ENCODE peak calls at places on chromosomes 11 and 22, in six cellular contexts. L is HTR-8/SVneo; U is stimulated activated CD8-positive, alpha-beta memory T cell treated with anti-CD3 and anti-CD28 coated beads, Interleukin-15, amount 100 ng/mL, for 24 hours; W is GM04504; A is endothelial cell; C is foreskin keratinocyte. G is an unnamed sample.

GRCh38 chr11:92663539-92663938 is 305.9 kb upstream of the MTNR1B start:
- DNase-seq in C (no peak), W (no peak), L (no peak), A (no peak), U (no peak), G (no peak)

GRCh38 chr11:68099474-68100405 is 21.4 kb downstream of the CHKA start:
- DNase-seq in A (no peak), W (no peak), U (no peak), L (no peak), C (no peak), G (no peak)

GRCh38 chr11:123351375-123351774 is 78.7 kb upstream of the GRAMD1B start:
- DNase-seq in C (no peak), W (no peak), L (no peak), U (no peak), A (no peak), G (no peak)

GRCh38 chr11:77191823-77192495 is 63.9 kb downstream of the MYO7A start:
- DNase-seq in L (peak; percentile 69), A (peak; percentile 86), U (no peak), C (peak; percentile 80), W (no peak), G (peak; percentile 89)

GRCh38 chr11:73188301-73188700 is 29.8 kb upstream of the P2RY2 start:
- DNase-seq in A (no peak), U (no peak), C (no peak), L (no peak), W (no peak), G (no peak)

GRCh38 chr11:128708660-128709059 is 14.8 kb downstream of the FLI1 start:
- DNase-seq in C (no peak), U (no peak), L (no peak), A (no peak), W (no peak), G (no peak)

GRCh38 chr22:37639070-37639760 is at the start of gene SH3BP1:
- DNase-seq in A (peak; percentile 50), U (no peak), W (no peak), L (peak; percentile 51), C (no peak), G (no peak)

GRCh38 chr11:87259731-87260130 is 222.0 kb downstream of the TMEM135 start:
- DNase-seq in L (no peak), C (no peak), U (no peak), W (no peak), A (no peak), G (no peak)

GRCh38 chr11:2987881-2988280 is 4.2 kb downstream of the NAP1L4 start:
- DNase-seq in A (no peak), U (no peak), L (no peak), C (no peak), W (no peak), G (no peak)

GRCh38 chr11:102309621-102310541 is 7.4 kb upstream of the BIRC3 start:
- DNase-seq in W (no peak), C (no peak), A (no peak), U (no peak), L (no peak), G (no peak)

GRCh38 chr11:80417681-80418080 is 976.9 kb upstream of the TENM4 start:
- DNase-seq in L (no peak), W (no peak), U (no peak), A (no peak), C (no peak), G (no peak)

GRCh38 chr11:96741068-96741467 is 351.3 kb downstream of the JRKL start:
- DNase-seq in C (no peak), A (no peak), U (no peak), L (no peak), W (no peak), G (no peak)

GRCh38 chr22:44158766-44159165 is 22.0 kb upstream of the PARVG start:
- DNase-seq in U (no peak), W (no peak), C (no peak), L (no peak), A (no peak), G (no peak)

GRCh38 chr11:22460181-22460580 is 122.0 kb downstream of the SLC17A6 start:
- DNase-seq in W (no peak), U (no peak), C (peak; percentile 85), A (no peak), L (no peak), G (no peak)

GRCh38 chr22:39723463-39723862 is 152.9 kb downstream of the CACNA1I start:
- DNase-seq in C (no peak), U (no peak), L (no peak), W (no peak), A (no peak), G (no peak)

GRCh38 chr22:37563153-37564081 is 3.1 kb downstream of the CDC42EP1 start:
- DNase-seq in L (peak; percentile 56), A (no peak), U (no peak), W (peak; percentile 90), C (peak; percentile 73), G (peak; percentile 35)

GRCh38 chr11:11836676-11837231 is 5.0 kb upstream of the USP47 start:
- DNase-seq in U (no peak), A (no peak), L (no peak), C (no peak), W (no peak), G (no peak)

GRCh38 chr11:93253111-93253510 is 55.3 kb upstream of the SLC36A4 start:
- DNase-seq in L (no peak), U (no peak), C (no peak), A (no peak), W (no peak), G (no peak)

GRCh38 chr11:123517559-123518364 is 87.7 kb downstream of the GRAMD1B start:
- DNase-seq in A (no peak), L (no peak), W (no peak), C (no peak), U (no peak), G (no peak)

GRCh38 chr11:48052183-48053040 is 72.1 kb downstream of the PTPRJ start:
- DNase-seq in U (no peak), L (peak; percentile 71), W (no peak), C (no peak), A (no peak), G (no peak)

GRCh38 chr11:127890026-127890611 is 697.2 kb downstream of the ETS1 start:
- DNase-seq in C (peak; percentile 30), A (no peak), U (no peak), W (peak; percentile 21), L (no peak), G (no peak)

GRCh38 chr22:21449531-21450319 is 17.5 kb upstream of the TMEM191C start:
- DNase-seq in C (no peak), A (peak; percentile 1), W (no peak), L (no peak), U (no peak), G (no peak)